ENCODE peak calls at places on chromosomes 7 and 10, in six cellular contexts. One of them, this sample, is unnamed.

GRCh38 chr7:44849277-44850210 is 1.7 kb upstream of the H2AZ2 start:
- DNase-seq in left cardiac atrium: no peak
- DNase-seq in neural crest cell: no peak
- DNase-seq in epithelial cell of esophagus: no peak
- DNase-seq in activated naive CD4-positive, alpha-beta T cell treated with anti-CD3 and anti-CD28 coated beads, Interleukin-2, amount 10 ng/mL, durations not matched to agents 7 days and 5 days: no peak
- DNase-seq in lower lobe of right lung: no peak
- DNase-seq in this sample: no peak

GRCh38 chr7:30276203-30276900 is 8.0 kb upstream of the ZNRF2 start:
- DNase-seq in epithelial cell of esophagus: peak; percentile 61
- DNase-seq in activated naive CD4-positive, alpha-beta T cell treated with anti-CD3 and anti-CD28 coated beads, Interleukin-2, amount 10 ng/mL, durations not matched to agents 7 days and 5 days: peak; percentile 65
- DNase-seq in neural crest cell: peak; percentile 39
- DNase-seq in lower lobe of right lung: no peak
- DNase-seq in left cardiac atrium: no peak
- DNase-seq in this sample: peak; percentile 16

GRCh38 chr7:84291756-84292155 is 97.2 kb upstream of the SEMA3A start:
- DNase-seq in neural crest cell: no peak
- DNase-seq in lower lobe of right lung: no peak
- DNase-seq in left cardiac atrium: no peak
- DNase-seq in epithelial cell of esophagus: no peak
- DNase-seq in activated naive CD4-positive, alpha-beta T cell treated with anti-CD3 and anti-CD28 coated beads, Interleukin-2, amount 10 ng/mL, durations not matched to agents 7 days and 5 days: no peak
- DNase-seq in this sample: no peak

GRCh38 chr10:79349072-79349491 is 1.8 kb downstream of the PPIF start:
- DNase-seq in activated naive CD4-positive, alpha-beta T cell treated with anti-CD3 and anti-CD28 coated beads, Interleukin-2, amount 10 ng/mL, durations not matched to agents 7 days and 5 days: no peak
- DNase-seq in epithelial cell of esophagus: no peak
- DNase-seq in neural crest cell: no peak
- DNase-seq in left cardiac atrium: no peak
- DNase-seq in lower lobe of right lung: no peak
- DNase-seq in this sample: no peak

GRCh38 chr10:13924020-13924725 is 337.4 kb downstream of the PRPF18 start:
- DNase-seq in neural crest cell: no peak
- DNase-seq in activated naive CD4-positive, alpha-beta T cell treated with anti-CD3 and anti-CD28 coated beads, Interleukin-2, amount 10 ng/mL, durations not matched to agents 7 days and 5 days: no peak
- DNase-seq in epithelial cell of esophagus: peak; percentile 85
- DNase-seq in left cardiac atrium: no peak
- DNase-seq in lower lobe of right lung: no peak
- DNase-seq in this sample: no peak

GRCh38 chr10:99395750-99396445 is 34.5 kb downstream of the GOT1 start:
- DNase-seq in activated naive CD4-positive, alpha-beta T cell treated with anti-CD3 and anti-CD28 coated beads, Interleukin-2, amount 10 ng/mL, durations not matched to agents 7 days and 5 days: no peak
- DNase-seq in neural crest cell: no peak
- DNase-seq in lower lobe of right lung: no peak
- DNase-seq in epithelial cell of esophagus: peak; percentile 76
- DNase-seq in left cardiac atrium: no peak
- DNase-seq in this sample: no peak

GRCh38 chr7:2821842-2822507 is 22.1 kb downstream of the GNA12 start:
- DNase-seq in neural crest cell: no peak
- DNase-seq in epithelial cell of esophagus: peak; percentile 88
- DNase-seq in activated naive CD4-positive, alpha-beta T cell treated with anti-CD3 and anti-CD28 coated beads, Interleukin-2, amount 10 ng/mL, durations not matched to agents 7 days and 5 days: no peak
- DNase-seq in left cardiac atrium: no peak
- DNase-seq in lower lobe of right lung: no peak
- DNase-seq in this sample: no peak

GRCh38 chr7:55077581-55078410 is 59.0 kb downstream of the EGFR start:
- DNase-seq in epithelial cell of esophagus: no peak
- DNase-seq in activated naive CD4-positive, alpha-beta T cell treated with anti-CD3 and anti-CD28 coated beads, Interleukin-2, amount 10 ng/mL, durations not matched to agents 7 days and 5 days: no peak
- DNase-seq in lower lobe of right lung: no peak
- DNase-seq in neural crest cell: no peak
- DNase-seq in left cardiac atrium: no peak
- DNase-seq in this sample: no peak

GRCh38 chr7:8719102-8719501 is 285.7 kb downstream of the NXPH1 start:
- DNase-seq in left cardiac atrium: no peak
- DNase-seq in lower lobe of right lung: no peak
- DNase-seq in epithelial cell of esophagus: no peak
- DNase-seq in activated naive CD4-positive, alpha-beta T cell treated with anti-CD3 and anti-CD28 coated beads, Interleukin-2, amount 10 ng/mL, durations not matched to agents 7 days and 5 days: no peak
- DNase-seq in neural crest cell: no peak
- DNase-seq in this sample: no peak

GRCh38 chr10:86343761-86344160 is 22.8 kb downstream of the GRID1 start:
- DNase-seq in left cardiac atrium: no peak
- DNase-seq in lower lobe of right lung: peak; percentile 64
- DNase-seq in epithelial cell of esophagus: no peak
- DNase-seq in activated naive CD4-positive, alpha-beta T cell treated with anti-CD3 and anti-CD28 coated beads, Interleukin-2, amount 10 ng/mL, durations not matched to agents 7 days and 5 days: no peak
- DNase-seq in neural crest cell: no peak
- DNase-seq in this sample: no peak

GRCh38 chr7:152519290-152519689 is 83.5 kb upstream of the KMT2C start:
- DNase-seq in lower lobe of right lung: no peak
- DNase-seq in left cardiac atrium: no peak
- DNase-seq in activated naive CD4-positive, alpha-beta T cell treated with anti-CD3 and anti-CD28 coated beads, Interleukin-2, amount 10 ng/mL, durations not matched to agents 7 days and 5 days: no peak
- DNase-seq in neural crest cell: no peak
- DNase-seq in epithelial cell of esophagus: no peak
- DNase-seq in this sample: no peak

GRCh38 chr10:48526371-48526821 is 78.5 kb downstream of the ARHGAP22 start:
- DNase-seq in neural crest cell: no peak
- DNase-seq in epithelial cell of esophagus: peak; percentile 39
- DNase-seq in left cardiac atrium: no peak
- DNase-seq in activated naive CD4-positive, alpha-beta T cell treated with anti-CD3 and anti-CD28 coated beads, Interleukin-2, amount 10 ng/mL, durations not matched to agents 7 days and 5 days: no peak
- DNase-seq in lower lobe of right lung: no peak
- DNase-seq in this sample: no peak

GRCh38 chr10:122164028-122164601 is 107.0 kb upstream of the BTBD16 start:
- DNase-seq in activated naive CD4-positive, alpha-beta T cell treated with anti-CD3 and anti-CD28 coated beads, Interleukin-2, amount 10 ng/mL, durations not matched to agents 7 days and 5 days: no peak
- DNase-seq in lower lobe of right lung: no peak
- DNase-seq in left cardiac atrium: no peak
- DNase-seq in neural crest cell: peak; percentile 43
- DNase-seq in epithelial cell of esophagus: no peak
- DNase-seq in this sample: no peak

GRCh38 chr7:111047595-111047994 is 43.3 kb upstream of the LRRN3 start:
- DNase-seq in neural crest cell: no peak
- DNase-seq in lower lobe of right lung: no peak
- DNase-seq in activated naive CD4-positive, alpha-beta T cell treated with anti-CD3 and anti-CD28 coated beads, Interleukin-2, amount 10 ng/mL, durations not matched to agents 7 days and 5 days: no peak
- DNase-seq in epithelial cell of esophagus: no peak
- DNase-seq in left cardiac atrium: no peak
- DNase-seq in this sample: no peak

GRCh38 chr7:158753900-158754299 is 49.3 kb upstream of the NCAPG2 start:
- DNase-seq in left cardiac atrium: no peak
- DNase-seq in activated naive CD4-positive, alpha-beta T cell treated with anti-CD3 and anti-CD28 coated beads, Interleukin-2, amount 10 ng/mL, durations not matched to agents 7 days and 5 days: no peak
- DNase-seq in neural crest cell: no peak
- DNase-seq in lower lobe of right lung: no peak
- DNase-seq in epithelial cell of esophagus: peak; percentile 81
- DNase-seq in this sample: no peak

GRCh38 chr10:102770792-102771191 is 27.0 kb downstream of the WBP1L start:
- DNase-seq in activated naive CD4-positive, alpha-beta T cell treated with anti-CD3 and anti-CD28 coated beads, Interleukin-2, amount 10 ng/mL, durations not matched to agents 7 days and 5 days: no peak
- DNase-seq in neural crest cell: no peak
- DNase-seq in epithelial cell of esophagus: peak; percentile 58
- DNase-seq in left cardiac atrium: no peak
- DNase-seq in lower lobe of right lung: no peak
- DNase-seq in this sample: no peak

GRCh38 chr7:18036783-18037182 is 9.1 kb upstream of the PRPS1L1 start:
- DNase-seq in neural crest cell: no peak
- DNase-seq in activated naive CD4-positive, alpha-beta T cell treated with anti-CD3 and anti-CD28 coated beads, Interleukin-2, amount 10 ng/mL, durations not matched to agents 7 days and 5 days: no peak
- DNase-seq in lower lobe of right lung: no peak
- DNase-seq in epithelial cell of esophagus: no peak
- DNase-seq in left cardiac atrium: no peak
- DNase-seq in this sample: no peak

GRCh38 chr7:132508724-132509348 is 67.4 kb downstream of the PLXNA4 start:
- DNase-seq in left cardiac atrium: no peak
- DNase-seq in lower lobe of right lung: no peak
- DNase-seq in activated naive CD4-positive, alpha-beta T cell treated with anti-CD3 and anti-CD28 coated beads, Interleukin-2, amount 10 ng/mL, durations not matched to agents 7 days and 5 days: no peak
- DNase-seq in neural crest cell: no peak
- DNase-seq in epithelial cell of esophagus: no peak
- DNase-seq in this sample: no peak

GRCh38 chr7:12951397-12951801 is 264.0 kb downstream of the ARL4A start:
- DNase-seq in lower lobe of right lung: no peak
- DNase-seq in epithelial cell of esophagus: peak; percentile 80
- DNase-seq in neural crest cell: no peak
- DNase-seq in left cardiac atrium: no peak
- DNase-seq in activated naive CD4-positive, alpha-beta T cell treated with anti-CD3 and anti-CD28 coated beads, Interleukin-2, amount 10 ng/mL, durations not matched to agents 7 days and 5 days: no peak
- DNase-seq in this sample: no peak

GRCh38 chr10:69086131-69086530 is 1.8 kb upstream of the SRGN start:
- DNase-seq in neural crest cell: no peak
- DNase-seq in epithelial cell of esophagus: no peak
- DNase-seq in activated naive CD4-positive, alpha-beta T cell treated with anti-CD3 and anti-CD28 coated beads, Interleukin-2, amount 10 ng/mL, durations not matched to agents 7 days and 5 days: no peak
- DNase-seq in left cardiac atrium: peak; percentile 52
- DNase-seq in lower lobe of right lung: no peak
- DNase-seq in this sample: no peak

GRCh38 chr7:158107806-158108205 is 479.8 kb downstream of the PTPRN2 start:
- DNase-seq in lower lobe of right lung: no peak
- DNase-seq in epithelial cell of esophagus: no peak
- DNase-seq in neural crest cell: no peak
- DNase-seq in left cardiac atrium: no peak
- DNase-seq in activated naive CD4-positive, alpha-beta T cell treated with anti-CD3 and anti-CD28 coated beads, Interleukin-2, amount 10 ng/mL, durations not matched to agents 7 days and 5 days: no peak
- DNase-seq in this sample: no peak

GRCh38 chr7:137245186-137245585 is 98.3 kb downstream of the PTN start:
- DNase-seq in epithelial cell of esophagus: no peak
- DNase-seq in lower lobe of right lung: no peak
- DNase-seq in left cardiac atrium: no peak
- DNase-seq in activated naive CD4-positive, alpha-beta T cell treated with anti-CD3 and anti-CD28 coated beads, Interleukin-2, amount 10 ng/mL, durations not matched to agents 7 days and 5 days: no peak
- DNase-seq in neural crest cell: no peak
- DNase-seq in this sample: no peak

GRCh38 chr10:43852141-43852540 is 203.5 kb upstream of the ZNF32 start:
- DNase-seq in epithelial cell of esophagus: no peak
- DNase-seq in neural crest cell: no peak
- DNase-seq in activated naive CD4-positive, alpha-beta T cell treated with anti-CD3 and anti-CD28 coated beads, Interleukin-2, amount 10 ng/mL, durations not matched to agents 7 days and 5 days: no peak
- DNase-seq in lower lobe of right lung: no peak
- DNase-seq in left cardiac atrium: no peak
- DNase-seq in this sample: no peak

GRCh38 chr7:82382276-82382675 is 61.3 kb downstream of the CACNA2D1 start:
- DNase-seq in epithelial cell of esophagus: peak; percentile 11
- DNase-seq in activated naive CD4-positive, alpha-beta T cell treated with anti-CD3 and anti-CD28 coated beads, Interleukin-2, amount 10 ng/mL, durations not matched to agents 7 days and 5 days: no peak
- DNase-seq in lower lobe of right lung: no peak
- DNase-seq in left cardiac atrium: no peak
- DNase-seq in neural crest cell: peak; percentile 28
- DNase-seq in this sample: no peak

GRCh38 chr10:120581496-120581895 is 124.5 kb downstream of the PLPP4 start:
- DNase-seq in left cardiac atrium: no peak
- DNase-seq in lower lobe of right lung: no peak
- DNase-seq in activated naive CD4-positive, alpha-beta T cell treated with anti-CD3 and anti-CD28 coated beads, Interleukin-2, amount 10 ng/mL, durations not matched to agents 7 days and 5 days: no peak
- DNase-seq in epithelial cell of esophagus: peak; percentile 8
- DNase-seq in neural crest cell: no peak
- DNase-seq in this sample: no peak

GRCh38 chr7:46174192-46174572 is 253.1 kb upstream of the IGFBP3 start:
- DNase-seq in epithelial cell of esophagus: no peak
- DNase-seq in activated naive CD4-positive, alpha-beta T cell treated with anti-CD3 and anti-CD28 coated beads, Interleukin-2, amount 10 ng/mL, durations not matched to agents 7 days and 5 days: no peak
- DNase-seq in left cardiac atrium: no peak
- DNase-seq in neural crest cell: no peak
- DNase-seq in lower lobe of right lung: no peak
- DNase-seq in this sample: no peak

GRCh38 chr7:42221304-42221703 is 15.7 kb downstream of the GLI3 start:
- DNase-seq in activated naive CD4-positive, alpha-beta T cell treated with anti-CD3 and anti-CD28 coated beads, Interleukin-2, amount 10 ng/mL, durations not matched to agents 7 days and 5 days: no peak
- DNase-seq in lower lobe of right lung: no peak
- DNase-seq in neural crest cell: no peak
- DNase-seq in epithelial cell of esophagus: no peak
- DNase-seq in left cardiac atrium: no peak
- DNase-seq in this sample: no peak

GRCh38 chr10:42924484-42924883 is 141.9 kb downstream of the BMS1 start:
- DNase-seq in activated naive CD4-positive, alpha-beta T cell treated with anti-CD3 and anti-CD28 coated beads, Interleukin-2, amount 10 ng/mL, durations not matched to agents 7 days and 5 days: no peak
- DNase-seq in neural crest cell: no peak
- DNase-seq in lower lobe of right lung: no peak
- DNase-seq in left cardiac atrium: no peak
- DNase-seq in epithelial cell of esophagus: no peak
- DNase-seq in this sample: no peak

GRCh38 chr10:34922138-34922537 is 107.0 kb upstream of the PARD3 start:
- DNase-seq in left cardiac atrium: no peak
- DNase-seq in activated naive CD4-positive, alpha-beta T cell treated with anti-CD3 and anti-CD28 coated beads, Interleukin-2, amount 10 ng/mL, durations not matched to agents 7 days and 5 days: no peak
- DNase-seq in epithelial cell of esophagus: peak; percentile 37
- DNase-seq in lower lobe of right lung: no peak
- DNase-seq in neural crest cell: no peak
- DNase-seq in this sample: no peak

GRCh38 chr7:11552676-11553075 is 279.3 kb downstream of the THSD7A start:
- DNase-seq in lower lobe of right lung: no peak
- DNase-seq in epithelial cell of esophagus: no peak
- DNase-seq in activated naive CD4-positive, alpha-beta T cell treated with anti-CD3 and anti-CD28 coated beads, Interleukin-2, amount 10 ng/mL, durations not matched to agents 7 days and 5 days: no peak
- DNase-seq in left cardiac atrium: no peak
- DNase-seq in neural crest cell: no peak
- DNase-seq in this sample: no peak

GRCh38 chr10:71769279-71769823 is 4.0 kb downstream of the VSIR start:
- DNase-seq in neural crest cell: no peak
- DNase-seq in activated naive CD4-positive, alpha-beta T cell treated with anti-CD3 and anti-CD28 coated beads, Interleukin-2, amount 10 ng/mL, durations not matched to agents 7 days and 5 days: peak; percentile 45
- DNase-seq in left cardiac atrium: no peak
- DNase-seq in epithelial cell of esophagus: no peak
- DNase-seq in lower lobe of right lung: no peak
- DNase-seq in this sample: no peak

GRCh38 chr10:7915923-7916322 is 97.6 kb downstream of the TAF3 start:
- DNase-seq in activated naive CD4-positive, alpha-beta T cell treated with anti-CD3 and anti-CD28 coated beads, Interleukin-2, amount 10 ng/mL, durations not matched to agents 7 days and 5 days: no peak
- DNase-seq in lower lobe of right lung: no peak
- DNase-seq in left cardiac atrium: no peak
- DNase-seq in epithelial cell of esophagus: peak; percentile 11
- DNase-seq in neural crest cell: no peak
- DNase-seq in this sample: no peak

GRCh38 chr10:35017608-35018007 is 72.5 kb downstream of the CUL2 start:
- DNase-seq in epithelial cell of esophagus: peak; percentile 60
- DNase-seq in activated naive CD4-positive, alpha-beta T cell treated with anti-CD3 and anti-CD28 coated beads, Interleukin-2, amount 10 ng/mL, durations not matched to agents 7 days and 5 days: no peak
- DNase-seq in lower lobe of right lung: no peak
- DNase-seq in neural crest cell: no peak
- DNase-seq in left cardiac atrium: no peak
- DNase-seq in this sample: no peak

GRCh38 chr7:48321319-48322010 is 150.2 kb downstream of the ABCA13 start:
- DNase-seq in epithelial cell of esophagus: no peak
- DNase-seq in lower lobe of right lung: no peak
- DNase-seq in neural crest cell: no peak
- DNase-seq in left cardiac atrium: no peak
- DNase-seq in activated naive CD4-positive, alpha-beta T cell treated with anti-CD3 and anti-CD28 coated beads, Interleukin-2, amount 10 ng/mL, durations not matched to agents 7 days and 5 days: no peak
- DNase-seq in this sample: no peak

This sample was measured in NK-92 treated with Interleukin-12 subunit alpha and Interleukin-12 subunit beta, amount 100 ng/mL, for 24 hours.